ENCODE peak calls at places on chromosome 12, in five cellular contexts. One of them, this sample, is unnamed.

GRCh38 chr12:108629824-108630476 is 3.7 kb downstream of the SELPLG start:
- DNase-seq in IMR-90: peak; percentile 87
- DNase-seq in AG04450: no peak
- DNase-seq in endothelial cell of umbilical vein: peak; percentile 70
- DNase-seq in mesendoderm: peak; percentile 88
- DNase-seq in this sample: peak; percentile 25

GRCh38 chr12:40099423-40099853 is 6.4 kb downstream of the SLC2A13 start:
- DNase-seq in IMR-90: no peak
- DNase-seq in AG04450: no peak
- DNase-seq in endothelial cell of umbilical vein: peak; percentile 8
- DNase-seq in mesendoderm: no peak
- DNase-seq in this sample: peak; percentile 89

GRCh38 chr12:68358532-68359485 is 26.6 kb upstream of the MDM1 start:
- DNase-seq in IMR-90: peak; percentile 82
- DNase-seq in AG04450: peak; percentile 54
- DNase-seq in endothelial cell of umbilical vein: peak; percentile 83
- DNase-seq in mesendoderm: peak; percentile 87
- DNase-seq in this sample: peak; percentile 74

GRCh38 chr12:42904683-42905418 is 315.3 kb upstream of the PRICKLE1 start:
- DNase-seq in IMR-90: no peak
- DNase-seq in AG04450: no peak
- DNase-seq in endothelial cell of umbilical vein: no peak
- DNase-seq in mesendoderm: no peak
- DNase-seq in this sample: no peak

GRCh38 chr12:101745481-101745880 is 6.2 kb upstream of the SYCP3 start:
- DNase-seq in IMR-90: no peak
- DNase-seq in AG04450: no peak
- DNase-seq in endothelial cell of umbilical vein: no peak
- DNase-seq in mesendoderm: no peak
- DNase-seq in this sample: no peak

GRCh38 chr12:62522984-62523383 is 56.4 kb downstream of the MON2 start:
- DNase-seq in IMR-90: peak; percentile 15
- DNase-seq in AG04450: no peak
- DNase-seq in endothelial cell of umbilical vein: no peak
- DNase-seq in mesendoderm: no peak
- DNase-seq in this sample: peak; percentile 11

GRCh38 chr12:108734200-108734906 is 3.0 kb upstream of the CORO1C start:
- DNase-seq in IMR-90: peak; percentile 97
- DNase-seq in AG04450: peak; percentile 73
- DNase-seq in endothelial cell of umbilical vein: peak; percentile 73
- DNase-seq in mesendoderm: peak; percentile 37
- DNase-seq in this sample: peak; percentile 99

GRCh38 chr12:6276936-6277615 is 33.4 kb upstream of the PLEKHG6 start:
- DNase-seq in IMR-90: no peak
- DNase-seq in AG04450: no peak
- DNase-seq in endothelial cell of umbilical vein: peak; percentile 46
- DNase-seq in mesendoderm: peak; percentile 85
- DNase-seq in this sample: peak; percentile 76

GRCh38 chr12:6541371-6542165 is 7.3 kb downstream of the GAPDH start:
- DNase-seq in IMR-90: no peak
- DNase-seq in AG04450: no peak
- DNase-seq in endothelial cell of umbilical vein: no peak
- DNase-seq in mesendoderm: peak; percentile 25
- DNase-seq in this sample: peak; percentile 25

GRCh38 chr12:58105225-58106119 is 164.1 kb downstream of the ATP23 start:
- DNase-seq in IMR-90: peak; percentile 7
- DNase-seq in AG04450: no peak
- DNase-seq in endothelial cell of umbilical vein: peak; percentile 41
- DNase-seq in mesendoderm: peak; percentile 24
- DNase-seq in this sample: no peak

GRCh38 chr12:56414401-56414800 is 34.8 kb downstream of the TIMELESS start:
- DNase-seq in IMR-90: no peak
- DNase-seq in AG04450: no peak
- DNase-seq in endothelial cell of umbilical vein: no peak
- DNase-seq in mesendoderm: no peak
- DNase-seq in this sample: no peak

GRCh38 chr12:70052931-70053497 is 190.2 kb upstream of the CNOT2 start:
- DNase-seq in IMR-90: peak; percentile 67
- DNase-seq in AG04450: no peak
- DNase-seq in endothelial cell of umbilical vein: peak; percentile 63
- DNase-seq in mesendoderm: peak; percentile 85
- DNase-seq in this sample: peak; percentile 94

GRCh38 chr12:115412821-115413220 is 728.8 kb upstream of the TBX3 start:
- DNase-seq in IMR-90: peak; percentile 4
- DNase-seq in AG04450: no peak
- DNase-seq in endothelial cell of umbilical vein: no peak
- DNase-seq in mesendoderm: no peak
- DNase-seq in this sample: no peak

GRCh38 chr12:8014836-8015235 is 17.7 kb upstream of the FOXJ2 start:
- DNase-seq in IMR-90: no peak
- DNase-seq in AG04450: no peak
- DNase-seq in endothelial cell of umbilical vein: no peak
- DNase-seq in mesendoderm: no peak
- DNase-seq in this sample: no peak

GRCh38 chr12:25557830-25558436 is 4.8 kb upstream of the LMNTD1 start:
- DNase-seq in IMR-90: peak; percentile 43
- DNase-seq in AG04450: no peak
- DNase-seq in endothelial cell of umbilical vein: peak; percentile 42
- DNase-seq in mesendoderm: peak; percentile 54
- DNase-seq in this sample: peak; percentile 8

GRCh38 chr12:98955284-98955683 is 310.2 kb downstream of the APAF1 start:
- DNase-seq in IMR-90: peak; percentile 2
- DNase-seq in AG04450: no peak
- DNase-seq in endothelial cell of umbilical vein: peak; percentile 21
- DNase-seq in mesendoderm: peak; percentile 86
- DNase-seq in this sample: no peak

GRCh38 chr12:132213359-132214160 is 69.3 kb downstream of the NOC4L start:
- DNase-seq in IMR-90: no peak
- DNase-seq in AG04450: no peak
- DNase-seq in endothelial cell of umbilical vein: no peak
- DNase-seq in mesendoderm: no peak
- DNase-seq in this sample: no peak

GRCh38 chr12:1213205-1213604 is 222.2 kb downstream of the ERC1 start:
- DNase-seq in IMR-90: no peak
- DNase-seq in AG04450: no peak
- DNase-seq in endothelial cell of umbilical vein: no peak
- DNase-seq in mesendoderm: no peak
- DNase-seq in this sample: no peak

GRCh38 chr12:89453579-89453978 is 71.0 kb downstream of the GALNT4 start:
- DNase-seq in IMR-90: peak; percentile 85
- DNase-seq in AG04450: peak; percentile 46
- DNase-seq in endothelial cell of umbilical vein: peak; percentile 85
- DNase-seq in mesendoderm: peak; percentile 31
- DNase-seq in this sample: no peak

GRCh38 chr12:101027200-101027599 is 182.8 kb downstream of the SLC5A8 start:
- DNase-seq in IMR-90: no peak
- DNase-seq in AG04450: no peak
- DNase-seq in endothelial cell of umbilical vein: no peak
- DNase-seq in mesendoderm: peak; percentile 43
- DNase-seq in this sample: no peak

GRCh38 chr12:131784909-131785762 is 43.1 kb upstream of the MMP17 start:
- DNase-seq in IMR-90: peak; percentile 41
- DNase-seq in AG04450: no peak
- DNase-seq in endothelial cell of umbilical vein: no peak
- DNase-seq in mesendoderm: no peak
- DNase-seq in this sample: no peak

GRCh38 chr12:124356221-124356620 is 61.3 kb downstream of the RFLNA start:
- DNase-seq in IMR-90: no peak
- DNase-seq in AG04450: no peak
- DNase-seq in endothelial cell of umbilical vein: no peak
- DNase-seq in mesendoderm: no peak
- DNase-seq in this sample: no peak

GRCh38 chr12:34601689-34602088 is 579.4 kb downstream of the ALG10 start:
- DNase-seq in IMR-90: no peak
- DNase-seq in AG04450: no peak
- DNase-seq in endothelial cell of umbilical vein: no peak
- DNase-seq in mesendoderm: no peak
- DNase-seq in this sample: no peak

GRCh38 chr12:120720234-120720968 is 5.2 kb upstream of the ACADS start:
- DNase-seq in IMR-90: peak; percentile 71
- DNase-seq in AG04450: peak; percentile 20
- DNase-seq in endothelial cell of umbilical vein: no peak
- DNase-seq in mesendoderm: no peak
- DNase-seq in this sample: peak; percentile 53

GRCh38 chr12:120722784-120723183 is 2.8 kb upstream of the ACADS start:
- DNase-seq in IMR-90: no peak
- DNase-seq in AG04450: no peak
- DNase-seq in endothelial cell of umbilical vein: no peak
- DNase-seq in mesendoderm: no peak
- DNase-seq in this sample: no peak

GRCh38 chr12:120719496-120720233 is 6.0 kb upstream of the ACADS start:
- DNase-seq in IMR-90: peak; percentile 26
- DNase-seq in AG04450: no peak
- DNase-seq in endothelial cell of umbilical vein: no peak
- DNase-seq in mesendoderm: no peak
- DNase-seq in this sample: peak; percentile 38

GRCh38 chr12:120720972-120721801 is 4.4 kb upstream of the ACADS start:
- DNase-seq in IMR-90: no peak
- DNase-seq in AG04450: no peak
- DNase-seq in endothelial cell of umbilical vein: no peak
- DNase-seq in mesendoderm: no peak
- DNase-seq in this sample: no peak

GRCh38 chr12:120721866-120722265 is 3.8 kb upstream of the ACADS start:
- DNase-seq in IMR-90: no peak
- DNase-seq in AG04450: no peak
- DNase-seq in endothelial cell of umbilical vein: peak; percentile 32
- DNase-seq in mesendoderm: no peak
- DNase-seq in this sample: no peak
- H3K27ac ChIP-seq in IMR-90: no peak overlapping the region
- H3K27ac ChIP-seq in AG04450: no peak overlapping the region
- H3K27ac ChIP-seq in endothelial cell of umbilical vein: no peak overlapping the region
- H3K27ac ChIP-seq in mesendoderm: no peak overlapping the region
- H3K27ac ChIP-seq in this sample: no peak overlapping the region

GRCh38 chr12:127930122-127930521 is 336.8 kb upstream of the TMEM132C start:
- DNase-seq in IMR-90: no peak
- DNase-seq in AG04450: no peak
- DNase-seq in endothelial cell of umbilical vein: no peak
- DNase-seq in mesendoderm: no peak
- DNase-seq in this sample: no peak

GRCh38 chr12:127928178-127928577 is 338.8 kb upstream of the TMEM132C start:
- DNase-seq in IMR-90: no peak
- DNase-seq in AG04450: no peak
- DNase-seq in endothelial cell of umbilical vein: no peak
- DNase-seq in mesendoderm: no peak
- DNase-seq in this sample: no peak

GRCh38 chr12:127928615-127929014 is 338.4 kb upstream of the TMEM132C start:
- DNase-seq in IMR-90: no peak
- DNase-seq in AG04450: no peak
- DNase-seq in endothelial cell of umbilical vein: no peak
- DNase-seq in mesendoderm: no peak
- DNase-seq in this sample: no peak

GRCh38 chr12:127926004-127926403 is 341.0 kb upstream of the TMEM132C start:
- DNase-seq in IMR-90: no peak
- DNase-seq in AG04450: no peak
- DNase-seq in endothelial cell of umbilical vein: no peak
- DNase-seq in mesendoderm: peak; percentile 67
- DNase-seq in this sample: no peak

GRCh38 chr12:127929172-127929571 is 337.8 kb upstream of the TMEM132C start:
- DNase-seq in IMR-90: no peak
- DNase-seq in AG04450: no peak
- DNase-seq in endothelial cell of umbilical vein: no peak
- DNase-seq in mesendoderm: no peak
- DNase-seq in this sample: no peak
- H3K27ac ChIP-seq in IMR-90: no peak overlapping the region
- H3K27ac ChIP-seq in AG04450: no peak overlapping the region
- H3K27ac ChIP-seq in endothelial cell of umbilical vein: no peak overlapping the region
- H3K27ac ChIP-seq in mesendoderm: no peak overlapping the region
- H3K27ac ChIP-seq in this sample: no peak overlapping the region

DNA sequence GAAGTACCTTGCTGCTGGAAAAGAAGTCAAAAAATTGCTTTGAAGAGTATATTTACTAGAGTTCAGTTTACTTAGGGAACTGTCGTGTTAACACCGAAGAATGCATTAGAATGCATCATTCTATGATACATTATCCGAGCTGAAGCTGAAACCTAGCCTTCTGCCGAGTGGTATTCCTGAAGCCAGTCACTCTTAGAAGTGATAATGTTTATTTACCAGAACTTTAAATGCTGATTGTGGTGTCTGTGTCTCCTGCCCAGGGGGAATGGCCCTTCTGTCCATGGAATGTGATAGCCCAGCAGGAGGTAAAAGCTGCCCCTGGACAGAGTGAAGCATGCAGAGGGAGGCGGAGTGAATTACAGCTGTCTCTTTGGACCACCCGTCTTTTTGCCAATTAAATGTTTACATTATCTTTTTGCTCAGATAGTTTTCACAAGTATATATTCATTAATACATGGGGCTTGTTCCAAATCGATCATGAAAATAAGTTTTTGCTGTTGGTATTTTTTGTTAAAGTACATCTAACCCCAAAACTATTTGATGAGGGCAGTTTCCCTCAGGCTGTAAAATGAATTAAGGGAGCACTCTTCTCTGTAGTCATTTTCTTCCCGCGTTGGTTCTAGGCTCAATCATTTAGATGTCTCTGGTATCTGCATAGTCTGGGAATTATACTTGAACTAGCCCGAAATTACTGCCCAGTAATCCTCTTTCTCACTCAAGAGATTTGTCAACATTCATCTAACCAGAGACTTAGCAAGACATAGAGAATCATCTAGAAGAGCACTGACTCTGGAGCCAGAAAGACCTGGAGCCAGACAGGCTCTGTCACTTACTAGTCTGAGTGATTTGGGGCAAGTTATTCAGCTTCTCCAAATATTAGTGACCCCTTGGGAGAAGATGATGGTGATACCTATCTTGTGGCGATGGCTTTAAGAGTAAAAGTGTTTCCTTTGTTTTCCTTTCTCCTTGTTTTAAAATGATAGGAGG is 147.6 kb downstream of the CRADD start:
- DNase-seq in IMR-90: peak; percentile 43
- DNase-seq in AG04450: no peak
- DNase-seq in endothelial cell of umbilical vein: no peak
- DNase-seq in mesendoderm: peak; percentile 94
- DNase-seq in this sample: no peak
- H3K27ac ChIP-seq in IMR-90: no peak overlapping the region
- H3K27ac ChIP-seq in AG04450: no peak overlapping the region
- H3K27ac ChIP-seq in endothelial cell of umbilical vein: no peak overlapping the region
- H3K27ac ChIP-seq in mesendoderm: no peak overlapping the region
- H3K27ac ChIP-seq in this sample: no peak overlapping the region

GRCh38 chr12:31005256-31005943 is 68.3 kb upstream of the DDX11 start:
- DNase-seq in IMR-90: no peak
- DNase-seq in AG04450: no peak
- DNase-seq in endothelial cell of umbilical vein: no peak
- DNase-seq in mesendoderm: no peak
- DNase-seq in this sample: no peak

GRCh38 chr12:31006416-31007152 is 67.1 kb upstream of the DDX11 start:
- DNase-seq in IMR-90: no peak
- DNase-seq in AG04450: no peak
- DNase-seq in endothelial cell of umbilical vein: no peak
- DNase-seq in mesendoderm: no peak
- DNase-seq in this sample: no peak

GRCh38 chr12:31007153-31007495 is 66.5 kb upstream of the DDX11 start:
- DNase-seq in IMR-90: no peak
- DNase-seq in AG04450: no peak
- DNase-seq in endothelial cell of umbilical vein: no peak
- DNase-seq in mesendoderm: no peak
- DNase-seq in this sample: no peak

GRCh38 chr12:31004666-31005065 is 69.0 kb upstream of the DDX11 start:
- DNase-seq in IMR-90: no peak
- DNase-seq in AG04450: no peak
- DNase-seq in endothelial cell of umbilical vein: no peak
- DNase-seq in mesendoderm: no peak
- DNase-seq in this sample: no peak

GRCh38 chr12:31005944-31006361 is 67.7 kb upstream of the DDX11 start:
- DNase-seq in IMR-90: peak; percentile 20
- DNase-seq in AG04450: no peak
- DNase-seq in endothelial cell of umbilical vein: no peak
- DNase-seq in mesendoderm: peak; percentile 33
- DNase-seq in this sample: peak; percentile 19
- H3K27ac ChIP-seq in IMR-90: no peak overlapping the region
- H3K27ac ChIP-seq in AG04450: no peak overlapping the region
- H3K27ac ChIP-seq in endothelial cell of umbilical vein: no peak overlapping the region
- H3K27ac ChIP-seq in mesendoderm: no peak overlapping the region
- H3K27ac ChIP-seq in this sample: no peak overlapping the region

This sample was measured in small intestine.